ENCODE peak calls at places on chromosomes 6 and 20, in five cellular contexts. V, U, Z, R and F are unnamed samples.

GRCh38 chr6:99592900-99593299 is 13.7 kb upstream of the PRDM13 start:
- DNase-seq in R (no peak), U (no peak), Z (no peak), V (no peak), F (no peak)

GRCh38 chr6:40965046-40965445 is 74.0 kb downstream of the UNC5CL start:
- DNase-seq in V (no peak), R (no peak), Z (no peak), U (no peak), F (peak)

GRCh38 chr20:59010995-59011873 is 4.2 kb upstream of the CTSZ start:
- DNase-seq in R (peak), V (peak), Z (peak), U (peak), F (peak)

GRCh38 chr6:24778878-24779277 is 4.1 kb downstream of the GMNN start:
- DNase-seq in Z (no peak), R (no peak), U (no peak), V (no peak), F (no peak)

GRCh38 chr6:149024361-149024760 is 277.5 kb downstream of the UST start:
- DNase-seq in Z (no peak), U (no peak), R (no peak), V (no peak), F (no peak)

GRCh38 chr20:57347393-57347792 is 3.7 kb upstream of the RAE1 start:
- DNase-seq in R (no peak), U (no peak), V (no peak), Z (no peak), F (no peak)

GRCh38 chr6:158852312-158853071 is 33.3 kb upstream of the EZR start:
- DNase-seq in Z (no peak), R (no peak), U (no peak), V (no peak), F (no peak)

GRCh38 chr6:30759575-30760239 is 15.4 kb upstream of the IER3 start:
- DNase-seq in R (peak), Z (peak), V (peak), U (peak), F (peak)

GRCh38 chr6:30207619-30208295 is 5.4 kb downstream of the TRIM26 start:
- DNase-seq in U (no peak), R (no peak), Z (peak), V (peak), F (no peak)

GRCh38 chr6:89763550-89763949 is 56.0 kb downstream of the MDN1 start:
- DNase-seq in R (peak), U (peak), V (no peak), Z (no peak), F (no peak)

GRCh38 chr6:20477485-20477884 is 56.8 kb upstream of the CDKAL1 start:
- DNase-seq in Z (no peak), U (no peak), R (no peak), V (no peak), F (no peak)

GRCh38 chr20:60467771-60468170 is 509.5 kb downstream of the CDH26 start:
- DNase-seq in Z (no peak), V (no peak), U (no peak), R (no peak), F (no peak)

GRCh38 chr20:5400164-5400762 is 83.5 kb upstream of the PROKR2 start:
- DNase-seq in V (no peak), R (no peak), U (peak), Z (peak), F (peak)

GRCh38 chr6:104462811-104463599 is 396.7 kb downstream of the HACE1 start:
- DNase-seq in R (no peak), U (no peak), V (no peak), Z (no peak), F (no peak)

GRCh38 chr6:111687652-111688051 is 82.0 kb upstream of the TRAF3IP2 start:
- DNase-seq in Z (no peak), U (no peak), R (no peak), V (no peak), F (no peak)

GRCh38 chr20:41369673-41370072 is 3.1 kb upstream of the EMILIN3 start:
- DNase-seq in R (no peak), Z (no peak), U (no peak), V (no peak), F (no peak)

GRCh38 chr6:166567107-166567506 is 19.4 kb downstream of the RAMACL start:
- DNase-seq in U (peak), V (peak), Z (no peak), R (peak), F (peak)

GRCh38 chr6:159203304-159204005 is 34.3 kb downstream of the FNDC1 start:
- DNase-seq in V (peak), Z (no peak), R (peak), U (peak), F (peak)

GRCh38 chr6:36979343-36979742 is 6.7 kb downstream of the MTCH1 start:
- DNase-seq in V (peak), Z (no peak), R (no peak), U (peak), F (peak)

GRCh38 chr6:156534594-156534993 is 242.6 kb upstream of the ARID1B start:
- DNase-seq in Z (no peak), R (no peak), U (no peak), V (no peak), F (no peak)

GRCh38 chr6:125236536-125237327 is 65.0 kb downstream of the HDDC2 start:
- DNase-seq in U (peak), R (no peak), V (peak), Z (no peak), F (no peak)

GRCh38 chr20:62970307-62971210 is 18.1 kb downstream of the SLC17A9 start:
- DNase-seq in V (peak), Z (no peak), R (no peak), U (no peak), F (no peak)

GRCh38 chr6:132513821-132514545 is 1.1 kb upstream of the STX7 start:
- DNase-seq in U (no peak), V (no peak), Z (no peak), R (no peak), F (no peak)